ENCODE peak calls at places on chromosomes 12 and 14, in seven cellular contexts. One of them, this sample, is unnamed.

GRCh38 chr12:116184766-116185165 is 92.7 kb downstream of the MED13L start:
- DNase-seq in astrocyte of the spinal cord: no peak
- DNase-seq in endothelial cell: no peak
- DNase-seq in nephron progenitor cell: no peak
- DNase-seq in A549: no peak
- DNase-seq in cardiac muscle cell: no peak
- DNase-seq in testis: no peak
- DNase-seq in this sample: no peak

GRCh38 chr14:105818712-105819005 is 292.3 kb downstream of the TMEM121 start:
- DNase-seq in astrocyte of the spinal cord: no peak
- DNase-seq in endothelial cell: no peak
- DNase-seq in nephron progenitor cell: no peak
- DNase-seq in A549: no peak
- DNase-seq in cardiac muscle cell: no peak
- DNase-seq in testis: no peak
- DNase-seq in this sample: no peak

GRCh38 chr14:67881225-67881624 is 61.6 kb downstream of the RAD51B start:
- DNase-seq in astrocyte of the spinal cord: no peak
- DNase-seq in endothelial cell: no peak
- DNase-seq in nephron progenitor cell: no peak
- DNase-seq in A549: no peak
- DNase-seq in cardiac muscle cell: no peak
- DNase-seq in testis: no peak
- DNase-seq in this sample: no peak

GRCh38 chr12:117674313-117674712 is 294.5 kb downstream of the KSR2 start:
- DNase-seq in astrocyte of the spinal cord: peak
- DNase-seq in endothelial cell: no peak
- DNase-seq in nephron progenitor cell: no peak
- DNase-seq in A549: no peak
- DNase-seq in cardiac muscle cell: no peak
- DNase-seq in testis: no peak
- DNase-seq in this sample: no peak

GRCh38 chr14:41636492-41637392 is 30.1 kb downstream of the LRFN5 start:
- DNase-seq in astrocyte of the spinal cord: peak
- DNase-seq in endothelial cell: no peak
- DNase-seq in nephron progenitor cell: no peak
- DNase-seq in A549: peak
- DNase-seq in cardiac muscle cell: peak
- DNase-seq in testis: no peak
- DNase-seq in this sample: no peak

GRCh38 chr12:122944588-122944987 is 21.7 kb downstream of the ABCB9 start:
- DNase-seq in astrocyte of the spinal cord: peak
- DNase-seq in endothelial cell: no peak
- DNase-seq in nephron progenitor cell: no peak
- DNase-seq in A549: peak
- DNase-seq in cardiac muscle cell: peak
- DNase-seq in testis: peak
- DNase-seq in this sample: no peak

GRCh38 chr14:32513571-32514009 is 184.5 kb downstream of the AKAP6 start:
- DNase-seq in astrocyte of the spinal cord: peak
- DNase-seq in endothelial cell: no peak
- DNase-seq in nephron progenitor cell: no peak
- DNase-seq in A549: no peak
- DNase-seq in cardiac muscle cell: peak
- DNase-seq in testis: no peak
- DNase-seq in this sample: no peak

GRCh38 chr12:13523926-13524325 is 327.4 kb downstream of the EMP1 start:
- DNase-seq in astrocyte of the spinal cord: no peak
- DNase-seq in endothelial cell: no peak
- DNase-seq in nephron progenitor cell: no peak
- DNase-seq in A549: no peak
- DNase-seq in cardiac muscle cell: no peak
- DNase-seq in testis: no peak
- DNase-seq in this sample: no peak

GRCh38 chr14:81031488-81031887 is 76.1 kb downstream of the TSHR start:
- DNase-seq in astrocyte of the spinal cord: no peak
- DNase-seq in endothelial cell: no peak
- DNase-seq in nephron progenitor cell: no peak
- DNase-seq in A549: no peak
- DNase-seq in cardiac muscle cell: no peak
- DNase-seq in testis: no peak
- DNase-seq in this sample: no peak

GRCh38 chr12:85779768-85780167 is 56.4 kb downstream of the RASSF9 start:
- DNase-seq in astrocyte of the spinal cord: no peak
- DNase-seq in endothelial cell: no peak
- DNase-seq in nephron progenitor cell: no peak
- DNase-seq in A549: peak
- DNase-seq in cardiac muscle cell: no peak
- DNase-seq in testis: no peak
- DNase-seq in this sample: no peak

GRCh38 chr12:106049105-106049504 is 89.6 kb downstream of the NUAK1 start:
- DNase-seq in astrocyte of the spinal cord: no peak
- DNase-seq in endothelial cell: no peak
- DNase-seq in nephron progenitor cell: no peak
- DNase-seq in A549: no peak
- DNase-seq in cardiac muscle cell: no peak
- DNase-seq in testis: no peak
- DNase-seq in this sample: no peak

GRCh38 chr12:40016960-40017359 is 88.9 kb downstream of the SLC2A13 start:
- DNase-seq in astrocyte of the spinal cord: peak
- DNase-seq in endothelial cell: no peak
- DNase-seq in nephron progenitor cell: no peak
- DNase-seq in A549: peak
- DNase-seq in cardiac muscle cell: peak
- DNase-seq in testis: no peak
- DNase-seq in this sample: no peak

GRCh38 chr12:104727866-104728449 is 230.1 kb downstream of the SLC41A2 start:
- DNase-seq in astrocyte of the spinal cord: no peak
- DNase-seq in endothelial cell: no peak
- DNase-seq in nephron progenitor cell: no peak
- DNase-seq in A549: no peak
- DNase-seq in cardiac muscle cell: peak
- DNase-seq in testis: no peak
- DNase-seq in this sample: no peak

GRCh38 chr14:39267592-39268112 is 33.9 kb downstream of the MIA2 start:
- DNase-seq in astrocyte of the spinal cord: peak
- DNase-seq in endothelial cell: no peak
- DNase-seq in nephron progenitor cell: no peak
- DNase-seq in A549: no peak
- DNase-seq in cardiac muscle cell: peak
- DNase-seq in testis: no peak
- DNase-seq in this sample: no peak

GRCh38 chr12:98572010-98572409 is 21.5 kb upstream of the SLC25A3 start:
- DNase-seq in astrocyte of the spinal cord: no peak
- DNase-seq in endothelial cell: no peak
- DNase-seq in nephron progenitor cell: no peak
- DNase-seq in A549: peak
- DNase-seq in cardiac muscle cell: peak
- DNase-seq in testis: no peak
- DNase-seq in this sample: no peak
- TF ChIP-seq CTCF in astrocyte of the spinal cord: peak
- TF ChIP-seq CTCF in endothelial cell: peak
- TF ChIP-seq CTCF in nephron progenitor cell: no peak
- TF ChIP-seq CTCF in A549: no peak
- TF ChIP-seq CTCF in cardiac muscle cell: peak
- TF ChIP-seq CTCF in testis: no peak
- TF ChIP-seq CTCF in this sample: no peak

GRCh38 chr14:91365552-91365951 is 52.1 kb downstream of the CCDC88C start:
- DNase-seq in astrocyte of the spinal cord: no peak
- DNase-seq in endothelial cell: no peak
- DNase-seq in nephron progenitor cell: no peak
- DNase-seq in A549: no peak
- DNase-seq in cardiac muscle cell: no peak
- DNase-seq in testis: no peak
- DNase-seq in this sample: no peak

GRCh38 chr14:91366749-91367148 is 50.9 kb downstream of the CCDC88C start:
- DNase-seq in astrocyte of the spinal cord: no peak
- DNase-seq in endothelial cell: no peak
- DNase-seq in nephron progenitor cell: no peak
- DNase-seq in A549: no peak
- DNase-seq in cardiac muscle cell: no peak
- DNase-seq in testis: no peak
- DNase-seq in this sample: no peak

GRCh38 chr14:91368681-91369416 is 48.8 kb downstream of the CCDC88C start:
- DNase-seq in astrocyte of the spinal cord: no peak
- DNase-seq in endothelial cell: no peak
- DNase-seq in nephron progenitor cell: no peak
- DNase-seq in A549: no peak
- DNase-seq in cardiac muscle cell: no peak
- DNase-seq in testis: no peak
- DNase-seq in this sample: no peak

GRCh38 chr14:91369628-91370445 is 47.8 kb downstream of the CCDC88C start:
- DNase-seq in astrocyte of the spinal cord: no peak
- DNase-seq in endothelial cell: no peak
- DNase-seq in nephron progenitor cell: no peak
- DNase-seq in A549: no peak
- DNase-seq in cardiac muscle cell: no peak
- DNase-seq in testis: no peak
- DNase-seq in this sample: no peak

GRCh38 chr14:91367173-91368171 is 50.1 kb downstream of the CCDC88C start:
- DNase-seq in astrocyte of the spinal cord: peak
- DNase-seq in endothelial cell: no peak
- DNase-seq in nephron progenitor cell: no peak
- DNase-seq in A549: peak
- DNase-seq in cardiac muscle cell: peak
- DNase-seq in testis: no peak
- DNase-seq in this sample: no peak
- TF ChIP-seq CTCF in astrocyte of the spinal cord: no peak
- TF ChIP-seq CTCF in endothelial cell: no peak
- TF ChIP-seq CTCF in nephron progenitor cell: no peak
- TF ChIP-seq CTCF in A549: no peak
- TF ChIP-seq CTCF in cardiac muscle cell: no peak
- TF ChIP-seq CTCF in testis: no peak
- TF ChIP-seq CTCF in this sample: no peak

GRCh38 chr12:7970475-7971252 is 34.7 kb upstream of the SLC2A3 start:
- DNase-seq in astrocyte of the spinal cord: peak
- DNase-seq in endothelial cell: peak
- DNase-seq in nephron progenitor cell: peak
- DNase-seq in A549: peak
- DNase-seq in cardiac muscle cell: peak
- DNase-seq in testis: peak
- DNase-seq in this sample: peak
- TF ChIP-seq CTCF in astrocyte of the spinal cord: no peak
- TF ChIP-seq CTCF in endothelial cell: no peak
- TF ChIP-seq CTCF in nephron progenitor cell: no peak
- TF ChIP-seq CTCF in A549: no peak
- TF ChIP-seq CTCF in cardiac muscle cell: no peak
- TF ChIP-seq CTCF in testis: peak
- TF ChIP-seq CTCF in this sample: no peak

GRCh38 chr14:97994020-97994531 is 1196.9 kb downstream of the VRK1 start:
- DNase-seq in astrocyte of the spinal cord: no peak
- DNase-seq in endothelial cell: no peak
- DNase-seq in nephron progenitor cell: no peak
- DNase-seq in A549: no peak
- DNase-seq in cardiac muscle cell: no peak
- DNase-seq in testis: no peak
- DNase-seq in this sample: no peak
- TF ChIP-seq CTCF in astrocyte of the spinal cord: no peak
- TF ChIP-seq CTCF in endothelial cell: no peak
- TF ChIP-seq CTCF in nephron progenitor cell: no peak
- TF ChIP-seq CTCF in A549: no peak
- TF ChIP-seq CTCF in cardiac muscle cell: no peak
- TF ChIP-seq CTCF in testis: no peak
- TF ChIP-seq CTCF in this sample: no peak

DNA sequence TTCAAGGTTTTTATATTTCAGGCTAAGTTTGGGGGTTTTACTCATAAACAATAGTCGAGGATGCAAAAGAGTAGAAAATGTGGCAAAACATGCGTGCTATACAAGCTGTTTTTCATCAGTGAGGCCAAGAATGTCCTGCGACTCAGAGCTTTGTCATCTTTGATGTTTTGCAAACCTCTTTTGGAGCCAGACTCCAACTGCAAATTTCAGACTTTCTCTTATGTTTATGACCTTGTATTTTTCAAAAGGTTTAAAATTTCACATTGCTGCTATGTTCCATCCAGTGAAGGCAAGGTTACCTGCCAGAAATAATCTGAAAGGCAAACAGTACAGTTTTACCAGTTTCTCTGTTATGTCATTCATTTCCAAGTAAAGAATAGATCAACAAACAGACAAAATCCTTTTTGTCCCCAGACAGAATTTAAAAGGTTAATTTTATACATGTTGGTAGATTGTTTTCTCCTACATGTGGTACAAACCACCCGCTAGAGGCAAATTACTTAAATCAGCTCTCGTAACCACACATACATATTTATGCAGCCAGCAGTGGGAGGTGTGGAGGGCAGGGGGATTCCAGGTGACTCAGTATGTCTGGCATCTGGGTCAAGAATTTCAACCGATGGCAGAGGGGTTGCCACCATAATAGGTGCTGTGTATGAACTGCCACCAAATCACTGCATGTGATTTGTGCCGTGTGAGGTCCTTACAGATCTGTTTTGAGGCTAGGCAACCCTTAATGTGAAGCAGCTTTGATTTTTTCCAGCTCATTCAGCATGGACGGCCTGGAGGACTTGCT is 119.8 kb upstream of the CPM start:
- DNase-seq in astrocyte of the spinal cord: peak
- DNase-seq in endothelial cell: no peak
- DNase-seq in nephron progenitor cell: no peak
- DNase-seq in A549: peak
- DNase-seq in cardiac muscle cell: peak
- DNase-seq in testis: no peak
- DNase-seq in this sample: no peak
- TF ChIP-seq CTCF in astrocyte of the spinal cord: no peak
- TF ChIP-seq CTCF in endothelial cell: no peak
- TF ChIP-seq CTCF in nephron progenitor cell: no peak
- TF ChIP-seq CTCF in A549: no peak
- TF ChIP-seq CTCF in cardiac muscle cell: no peak
- TF ChIP-seq CTCF in testis: no peak
- TF ChIP-seq CTCF in this sample: no peak

This sample was measured in omental fat pad.